ENCODE peak calls at places on chromosomes 1 and 21, in nine cellular contexts. P is kidney glomerular epithelial cell, S is dermis blood vessel endothelial cell, N is cardiac muscle cell, I is choroid plexus epithelial cell, V is progenitor cell of endocrine pancreas, D is NCI-H1105, K is EL, A is GM10248. L is an unnamed sample.

GRCh38 chr21:34965200-34966174 is 83.6 kb downstream of the RUNX1 start:
- DNase-seq in I (peak), N (peak), P (peak), V (no peak), D (no peak), K (peak), A (no peak), S (no peak), L (no peak)

GRCh38 chr1:45356186-45356585 is 15.9 kb upstream of the MUTYH start:
- DNase-seq in P (no peak), K (no peak), S (no peak), N (no peak), A (no peak), V (no peak), I (peak), D (no peak), L (no peak)

GRCh38 chr1:53888716-53889115 is 881 bp downstream of the YIPF1 start:
- DNase-seq in D (no peak), V (no peak), S (peak), I (no peak), K (no peak), N (no peak), A (no peak), P (no peak), L (no peak)

GRCh38 chr1:41537257-41537656 is 52.8 kb upstream of the EDN2 start:
- DNase-seq in N (no peak), P (no peak), K (peak), I (peak), D (no peak), A (no peak), S (no peak), V (no peak), L (no peak)

GRCh38 chr1:54218883-54219687 is 19.1 kb downstream of the MRPL37 start:
- DNase-seq in V (no peak), A (no peak), I (peak), S (peak), N (peak), P (no peak), D (no peak), K (no peak), L (no peak)

GRCh38 chr1:219120625-219121544 is 52.8 kb upstream of the LYPLAL1 start:
- DNase-seq in V (no peak), K (peak), S (no peak), P (no peak), I (peak), A (no peak), D (no peak), N (peak), L (no peak)

GRCh38 chr1:31013187-31013864 is 52.2 kb downstream of the PUM1 start:
- DNase-seq in K (peak), S (peak), V (no peak), D (peak), I (peak), P (no peak), N (peak), A (peak), L (no peak)

GRCh38 chr1:248013229-248013710 is at the start of gene OR2L5:
- DNase-seq in K (no peak), I (no peak), V (no peak), P (no peak), S (no peak), D (no peak), N (no peak), A (no peak), L (no peak)

GRCh38 chr1:238027366-238027765 is 136.6 kb upstream of the ZP4 start:
- DNase-seq in V (no peak), K (no peak), N (no peak), D (no peak), A (no peak), P (no peak), S (no peak), I (no peak), L (no peak)

GRCh38 chr21:41663805-41664788 is 102.8 kb downstream of the RIPK4 start:
- DNase-seq in D (no peak), I (peak), A (no peak), P (no peak), K (peak), V (no peak), N (no peak), S (peak), L (no peak)

GRCh38 chr1:111729271-111729921 is 9.8 kb downstream of the INKA2 start:
- DNase-seq in N (no peak), D (no peak), K (no peak), V (peak), S (no peak), I (no peak), P (no peak), A (no peak), L (no peak)

GRCh38 chr1:229119161-229119560 is 151.8 kb upstream of the RAB4A start:
- DNase-seq in I (no peak), N (no peak), V (no peak), P (no peak), D (no peak), K (no peak), A (no peak), S (no peak), L (no peak)

GRCh38 chr21:41630249-41630648 is 122.3 kb upstream of the TMPRSS2 start:
- DNase-seq in P (peak), K (peak), D (no peak), V (no peak), N (peak), I (peak), A (no peak), S (no peak), L (no peak)

GRCh38 chr1:220124542-220124941 is 30.6 kb downstream of the IARS2 start:
- DNase-seq in D (no peak), A (no peak), N (peak), V (no peak), K (peak), S (no peak), P (no peak), I (peak), L (no peak)

GRCh38 chr21:39208624-39209333 is 25.5 kb upstream of the PSMG1 start:
- DNase-seq in K (no peak), P (no peak), S (no peak), N (peak), V (no peak), A (no peak), I (peak), D (no peak), L (no peak)

L was measured in NCI-H1436.